ENCODE peak calls at places on chromosomes 12 and 14, in five cellular contexts. S, M, E, N and I are unnamed samples.

GRCh38 chr12:130644124-130644523 is 72.0 kb downstream of the RIMBP2 start:
- DNase-seq in E (no peak), M (no peak), N (no peak), S (no peak), I (no peak)

GRCh38 chr12:96981053-96981452 is 74.0 kb downstream of the NEDD1 start:
- DNase-seq in S (no peak), E (no peak), M (peak), N (no peak), I (no peak)

GRCh38 chr12:19771858-19772257 is 332.6 kb downstream of the AEBP2 start:
- DNase-seq in E (no peak), M (peak), N (no peak), S (no peak), I (no peak)

GRCh38 chr12:3365416-3366385 is 125.3 kb upstream of the PRMT8 start:
- DNase-seq in E (no peak), S (no peak), M (no peak), N (no peak), I (no peak)

GRCh38 chr12:3207858-3208257 is 130.7 kb downstream of the TSPAN9 start:
- DNase-seq in M (no peak), N (no peak), E (no peak), S (no peak), I (no peak)

GRCh38 chr12:20716037-20716436 is 20.9 kb downstream of the SLCO1C1 start:
- DNase-seq in N (no peak), S (peak), E (no peak), M (no peak), I (no peak)

GRCh38 chr12:75660107-75660530 is 148.7 kb upstream of the KRR1 start:
- DNase-seq in M (no peak), E (no peak), S (no peak), N (no peak), I (peak)

GRCh38 chr12:56633465-56634241 is 3.5 kb upstream of the BAZ2A start:
- DNase-seq in E (no peak), N (no peak), S (no peak), M (no peak), I (no peak)

GRCh38 chr12:4134434-4134762 is 139.2 kb upstream of the CCND2 start:
- DNase-seq in N (no peak), S (no peak), E (no peak), M (no peak), I (no peak)

GRCh38 chr12:108826807-108827721 is 30.3 kb downstream of the SSH1 start:
- DNase-seq in S (no peak), E (no peak), M (no peak), N (no peak), I (no peak)
- H3K27ac ChIP-seq in S (peak), E (no peak), M (peak), N (peak), I (peak)

DNA sequence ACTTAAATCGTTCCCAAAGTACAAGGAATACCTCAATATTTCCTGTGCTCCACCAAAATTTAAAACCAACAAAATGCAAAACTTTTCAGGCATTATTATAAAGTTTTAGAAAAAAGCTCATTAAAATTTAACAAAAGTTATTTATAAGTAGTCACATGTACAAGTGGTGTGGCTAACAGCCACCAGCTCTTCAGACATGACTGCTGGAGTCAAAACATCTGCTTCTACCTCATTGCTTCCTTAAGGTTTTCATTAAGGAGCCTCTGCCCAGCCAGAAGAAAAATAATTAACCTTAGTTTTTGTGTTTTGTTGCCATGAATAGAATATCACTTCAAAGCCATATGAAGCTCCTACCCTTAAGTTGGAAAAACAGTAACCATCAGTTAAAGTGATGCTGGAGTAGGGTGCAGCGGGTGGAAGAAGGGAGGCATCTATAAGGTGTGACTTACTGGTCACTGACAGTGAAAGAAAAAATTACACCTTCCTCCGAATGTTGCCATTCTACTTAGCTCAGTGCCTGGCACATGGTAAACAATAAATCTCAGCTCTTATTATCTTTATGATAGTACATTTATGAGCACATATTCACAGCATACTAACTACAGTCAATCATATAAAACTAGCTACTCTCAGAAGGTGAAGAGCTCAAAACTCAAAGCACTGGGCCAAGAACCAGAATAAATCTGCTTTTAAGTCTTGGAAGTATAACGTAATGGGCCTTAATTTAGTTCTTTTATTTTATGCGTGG is 57.7 kb downstream of the GALC start:
- DNase-seq in E (no peak), S (no peak), N (no peak), M (no peak), I (no peak)
- H3K27ac ChIP-seq in E (no peak), S (no peak), N (no peak), M (no peak), I (no peak)

DNA sequence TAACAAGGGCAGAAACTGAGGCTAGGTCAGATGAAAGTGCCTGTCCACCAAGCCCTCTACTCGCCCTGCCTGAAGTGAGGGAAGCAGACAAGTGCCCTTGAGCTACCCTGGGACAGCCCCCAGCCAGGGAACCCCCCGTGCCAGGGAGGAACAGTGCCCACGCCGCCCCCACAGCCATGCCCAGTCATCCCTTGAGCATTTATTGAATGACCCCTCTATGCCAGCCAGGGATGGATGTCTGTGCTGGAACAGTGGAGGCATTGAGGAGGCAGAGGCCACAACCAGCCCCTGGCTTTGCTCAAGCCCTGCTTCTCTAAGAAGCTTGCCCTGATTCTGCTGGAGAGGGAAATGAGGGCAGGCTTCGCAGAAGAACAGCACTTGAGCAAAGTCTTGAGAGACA is 3.7 kb upstream of the AQP6 start:
- DNase-seq in M (no peak), E (no peak), N (no peak), S (no peak), I (no peak)
- H3K27ac ChIP-seq in M (no peak), E (no peak), N (no peak), S (no peak), I (no peak)

GRCh38 chr14:24078146-24078545 is 6.8 kb downstream of the CPNE6 start:
- DNase-seq in M (no peak), S (no peak), N (no peak), E (no peak), I (no peak)
- H3K27ac ChIP-seq in M (no peak), S (no peak), N (no peak), E (no peak), I (no peak)

DNA sequence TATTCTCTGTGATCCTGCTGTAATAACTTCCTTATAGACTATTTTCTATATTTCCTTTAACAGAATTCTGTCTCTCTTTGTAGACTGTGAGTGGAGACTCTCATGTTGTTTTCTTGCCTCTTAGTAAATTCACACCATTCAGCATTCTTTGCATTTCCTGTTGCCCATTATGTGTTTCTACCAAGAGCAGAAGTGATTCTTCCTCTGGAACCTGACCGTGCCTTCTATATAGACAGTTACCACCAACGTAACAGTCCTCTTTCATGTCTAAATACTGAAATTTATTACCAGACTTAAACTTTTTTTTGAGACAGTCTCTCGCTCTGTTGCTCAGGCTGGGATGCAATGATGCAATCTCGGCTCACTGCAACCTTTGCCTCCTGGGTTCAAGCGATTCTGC is 31.1 kb downstream of the METAP2 start:
- DNase-seq in E (no peak), N (no peak), S (no peak), M (no peak), I (no peak)
- H3K27ac ChIP-seq in E (no peak), N (peak), S (no peak), M (no peak), I (no peak)

GRCh38 chr12:107134558-107134957 is 41.2 kb upstream of the CRY1 start:
- DNase-seq in S (no peak), N (no peak), E (peak), M (no peak), I (no peak)
- H3K27ac ChIP-seq in S (no peak), N (no peak), E (no peak), M (no peak), I (no peak)

DNA sequence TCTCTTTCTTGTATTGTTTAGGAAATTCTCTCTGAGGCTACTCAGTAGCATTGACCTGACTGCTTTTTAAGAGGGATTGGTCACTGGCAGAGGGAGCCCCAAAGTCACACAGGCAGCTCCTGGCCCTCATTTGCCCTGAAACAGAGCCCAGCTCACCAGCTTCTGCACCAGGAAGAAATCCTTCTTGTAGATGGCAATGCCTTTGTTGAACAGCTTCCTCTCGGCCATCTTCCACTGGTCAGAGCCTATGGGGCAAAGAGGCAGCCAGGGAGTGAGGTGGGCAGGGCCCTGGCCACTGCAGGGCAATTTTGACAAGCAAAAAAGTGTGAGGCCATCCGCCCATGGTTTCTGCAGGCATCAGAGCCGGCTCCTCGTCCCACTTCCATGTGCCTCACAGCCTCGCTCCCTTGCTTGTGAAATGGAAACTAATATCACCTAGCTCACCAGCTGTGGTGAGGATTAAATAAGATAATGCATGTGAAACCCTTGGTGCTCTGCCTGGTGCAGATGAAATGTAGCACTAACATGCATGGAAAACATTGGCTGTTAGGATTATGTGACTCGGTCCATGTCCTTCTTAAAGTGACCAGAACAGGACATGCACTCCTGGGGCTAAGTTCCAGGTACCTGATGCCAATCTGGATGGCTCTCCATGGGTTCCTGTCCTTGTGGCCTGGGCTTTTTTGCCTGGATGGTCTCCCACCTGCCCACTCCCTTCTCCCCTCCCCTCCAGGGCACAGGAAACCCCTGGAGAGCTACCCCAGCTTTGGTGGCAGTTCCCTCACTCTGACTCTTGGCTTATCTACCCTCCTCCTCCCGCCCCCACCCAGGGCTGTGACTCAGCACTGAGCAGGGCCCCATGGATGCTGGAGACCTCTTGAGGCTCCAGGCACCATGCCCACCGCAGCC is 11.2 kb upstream of the PNMA1 start:
- DNase-seq in N (no peak), E (no peak), S (no peak), M (no peak), I (no peak)
- H3K27ac ChIP-seq in N (peak), E (no peak), S (peak), M (peak), I (peak)

GRCh38 chr14:103516426-103517171 is 6.0 kb downstream of the CKB start:
- DNase-seq in N (no peak), E (no peak), S (no peak), M (no peak), I (no peak)
- H3K27ac ChIP-seq in N (no peak), E (no peak), S (no peak), M (no peak), I (no peak)

GRCh38 chr14:24317141-24317927 is 6.0 kb downstream of the LTB4R start:
- DNase-seq in E (no peak), M (no peak), N (no peak), S (no peak), I (no peak)

GRCh38 chr14:24315243-24315806 is 4.0 kb downstream of the LTB4R start:
- DNase-seq in N (no peak), M (no peak), S (no peak), E (no peak), I (no peak)

GRCh38 chr14:24314377-24315193 is 3.3 kb downstream of the LTB4R start:
- DNase-seq in E (no peak), N (peak), S (no peak), M (no peak), I (no peak)

GRCh38 chr14:24316597-24316950 is 5.3 kb downstream of the LTB4R start:
- DNase-seq in M (no peak), S (no peak), N (peak), E (no peak), I (no peak)

GRCh38 chr14:24315807-24316596 is 4.7 kb downstream of the LTB4R start:
- DNase-seq in S (peak), N (peak), M (no peak), E (no peak), I (no peak)
- H3K27ac ChIP-seq in S (peak), N (peak), M (no peak), E (no peak), I (no peak)

DNA sequence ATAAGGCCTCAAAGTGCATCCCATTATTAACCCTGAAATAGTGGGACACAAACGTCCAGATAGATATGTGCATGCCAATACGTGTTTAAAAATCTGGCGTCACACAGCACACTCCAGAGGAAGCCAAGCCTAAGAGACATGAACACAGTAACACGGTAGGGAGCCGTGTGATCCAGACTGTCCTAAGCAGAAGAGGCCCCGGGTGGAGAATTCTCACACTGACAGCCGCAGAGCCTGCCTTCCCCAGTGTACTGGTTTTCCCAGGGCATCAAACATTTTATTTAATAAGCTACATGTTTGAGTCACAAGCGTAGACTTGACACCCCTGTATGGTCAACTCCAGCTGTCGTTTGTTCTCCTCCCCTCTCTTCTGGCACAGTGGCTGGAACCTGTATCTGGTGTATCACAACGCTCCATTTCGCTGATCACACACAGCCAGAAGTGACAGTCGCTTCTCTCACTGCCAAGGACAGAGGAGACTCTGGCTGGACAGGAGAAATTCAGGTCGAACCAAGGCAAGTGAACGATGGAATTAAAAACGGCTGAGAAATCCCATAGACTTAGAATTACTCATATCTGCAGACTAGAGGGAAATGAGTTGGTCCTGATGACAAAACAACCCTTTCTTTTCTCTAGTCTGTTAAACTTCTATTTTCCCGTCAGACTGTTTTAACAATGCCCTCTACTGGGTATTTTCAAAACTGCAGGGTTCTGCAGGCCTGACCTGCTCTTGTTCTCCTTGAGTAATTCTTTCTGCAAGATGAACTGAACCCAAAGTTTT is 359.9 kb downstream of the RGS6 start:
- DNase-seq in N (no peak), M (peak), E (no peak), S (no peak), I (no peak)
- H3K27ac ChIP-seq in N (no peak), M (no peak), E (no peak), S (no peak), I (no peak)